ENCODE peak calls at places on chromosomes 13 and 19, in six cellular contexts. One of them, this sample, is unnamed.

GRCh38 chr13:94825507-94825906 is 113.2 kb upstream of the SOX21 start:
- DNase-seq in suprapubic skin: no peak
- DNase-seq in uterus: peak
- DNase-seq in transverse colon: peak
- DNase-seq in heart left ventricle: peak
- DNase-seq in body of pancreas: peak
- DNase-seq in this sample: no peak

GRCh38 chr13:32883501-32883900 is 132.7 kb upstream of the KL start:
- DNase-seq in suprapubic skin: no peak
- DNase-seq in uterus: peak
- DNase-seq in transverse colon: no peak
- DNase-seq in heart left ventricle: no peak
- DNase-seq in body of pancreas: peak
- DNase-seq in this sample: no peak

GRCh38 chr13:80050252-80050651 is 290.7 kb downstream of the SPRY2 start:
- DNase-seq in suprapubic skin: no peak
- DNase-seq in uterus: no peak
- DNase-seq in transverse colon: no peak
- DNase-seq in heart left ventricle: no peak
- DNase-seq in body of pancreas: no peak
- DNase-seq in this sample: no peak

GRCh38 chr19:28242317-28242927 is 970.5 kb downstream of the UQCRFS1 start:
- DNase-seq in suprapubic skin: no peak
- DNase-seq in uterus: no peak
- DNase-seq in transverse colon: peak
- DNase-seq in heart left ventricle: no peak
- DNase-seq in body of pancreas: peak
- DNase-seq in this sample: peak

GRCh38 chr13:70107498-70108271 is at the start of gene ATXN8OS:
- DNase-seq in suprapubic skin: no peak
- DNase-seq in uterus: no peak
- DNase-seq in transverse colon: no peak
- DNase-seq in heart left ventricle: peak
- DNase-seq in body of pancreas: no peak
- DNase-seq in this sample: no peak

GRCh38 chr19:27744926-27745844 is 1467.8 kb downstream of the UQCRFS1 start:
- DNase-seq in suprapubic skin: peak
- DNase-seq in uterus: no peak
- DNase-seq in transverse colon: no peak
- DNase-seq in heart left ventricle: peak
- DNase-seq in body of pancreas: no peak
- DNase-seq in this sample: no peak

GRCh38 chr13:110499621-110500281 is 61.8 kb downstream of the RAB20 start:
- DNase-seq in suprapubic skin: no peak
- DNase-seq in uterus: no peak
- DNase-seq in transverse colon: no peak
- DNase-seq in heart left ventricle: no peak
- DNase-seq in body of pancreas: no peak
- DNase-seq in this sample: no peak

GRCh38 chr13:75864718-75865117 is 228.6 kb downstream of the LMO7 start:
- DNase-seq in suprapubic skin: no peak
- DNase-seq in uterus: no peak
- DNase-seq in transverse colon: no peak
- DNase-seq in heart left ventricle: no peak
- DNase-seq in body of pancreas: no peak
- DNase-seq in this sample: no peak

GRCh38 chr13:27137759-27138158 is 33.9 kb downstream of the USP12 start:
- DNase-seq in suprapubic skin: no peak
- DNase-seq in uterus: no peak
- DNase-seq in transverse colon: no peak
- DNase-seq in heart left ventricle: peak
- DNase-seq in body of pancreas: no peak
- DNase-seq in this sample: no peak

GRCh38 chr19:35126624-35126959 is 8.3 kb downstream of the LGI4 start:
- DNase-seq in suprapubic skin: no peak
- DNase-seq in uterus: no peak
- DNase-seq in transverse colon: no peak
- DNase-seq in heart left ventricle: peak
- DNase-seq in body of pancreas: no peak
- DNase-seq in this sample: no peak

GRCh38 chr13:104098421-104098820 is 1032.2 kb upstream of the SLC10A2 start:
- DNase-seq in suprapubic skin: no peak
- DNase-seq in uterus: no peak
- DNase-seq in transverse colon: no peak
- DNase-seq in heart left ventricle: no peak
- DNase-seq in body of pancreas: no peak
- DNase-seq in this sample: no peak

GRCh38 chr13:95140502-95140901 is 160.7 kb downstream of the ABCC4 start:
- DNase-seq in suprapubic skin: no peak
- DNase-seq in uterus: no peak
- DNase-seq in transverse colon: no peak
- DNase-seq in heart left ventricle: no peak
- DNase-seq in body of pancreas: no peak
- DNase-seq in this sample: no peak

GRCh38 chr19:15015946-15016542 is 33.2 kb upstream of the CASP14 start:
- DNase-seq in suprapubic skin: no peak
- DNase-seq in uterus: no peak
- DNase-seq in transverse colon: no peak
- DNase-seq in heart left ventricle: no peak
- DNase-seq in body of pancreas: peak
- DNase-seq in this sample: peak

GRCh38 chr13:98878421-98879126 is 99.3 kb downstream of the DOCK9 start:
- DNase-seq in suprapubic skin: no peak
- DNase-seq in uterus: no peak
- DNase-seq in transverse colon: no peak
- DNase-seq in heart left ventricle: no peak
- DNase-seq in body of pancreas: no peak
- DNase-seq in this sample: no peak

GRCh38 chr13:53200498-53201453 is 172.2 kb downstream of the OLFM4 start:
- DNase-seq in suprapubic skin: no peak
- DNase-seq in uterus: no peak
- DNase-seq in transverse colon: peak
- DNase-seq in heart left ventricle: peak
- DNase-seq in body of pancreas: peak
- DNase-seq in this sample: no peak

GRCh38 chr19:45553464-45553863 is 31.1 kb downstream of the OPA3 start:
- DNase-seq in suprapubic skin: no peak
- DNase-seq in uterus: no peak
- DNase-seq in transverse colon: peak
- DNase-seq in heart left ventricle: no peak
- DNase-seq in body of pancreas: peak
- DNase-seq in this sample: no peak

GRCh38 chr19:17794731-17795494 is at the start of gene B3GNT3:
- DNase-seq in suprapubic skin: no peak
- DNase-seq in uterus: no peak
- DNase-seq in transverse colon: peak
- DNase-seq in heart left ventricle: no peak
- DNase-seq in body of pancreas: peak
- DNase-seq in this sample: no peak

GRCh38 chr19:13373599-13373998 is 132.7 kb downstream of the CACNA1A start:
- DNase-seq in suprapubic skin: no peak
- DNase-seq in uterus: no peak
- DNase-seq in transverse colon: no peak
- DNase-seq in heart left ventricle: no peak
- DNase-seq in body of pancreas: no peak
- DNase-seq in this sample: no peak

DNA sequence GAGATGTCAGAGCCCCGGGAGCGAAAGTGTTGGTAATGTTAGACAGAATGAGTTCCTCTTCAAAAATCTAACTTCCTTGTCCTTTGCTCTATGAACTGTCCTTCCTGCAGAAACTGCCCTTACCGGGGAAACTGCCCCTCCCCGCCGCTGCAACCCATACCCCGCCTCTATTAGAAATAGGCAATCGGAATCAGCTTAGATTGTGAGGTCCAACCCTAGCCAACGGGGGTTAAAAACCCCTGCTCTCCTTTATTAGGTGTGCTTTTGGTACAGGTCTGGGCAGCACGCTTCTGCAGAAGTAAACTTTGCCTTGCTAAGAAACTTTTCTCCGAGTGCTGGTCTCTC is 11.5 kb upstream of the CAPNS1 start:
- DNase-seq in suprapubic skin: no peak
- DNase-seq in uterus: no peak
- DNase-seq in transverse colon: peak
- DNase-seq in heart left ventricle: no peak
- DNase-seq in body of pancreas: no peak
- DNase-seq in this sample: no peak
- TF ChIP-seq POLR2A in suprapubic skin: no peak
- TF ChIP-seq POLR2A in uterus: no peak
- TF ChIP-seq POLR2A in transverse colon: no peak
- TF ChIP-seq POLR2A in heart left ventricle: no peak
- TF ChIP-seq POLR2A in body of pancreas: no peak
- TF ChIP-seq POLR2A in this sample: no peak

DNA sequence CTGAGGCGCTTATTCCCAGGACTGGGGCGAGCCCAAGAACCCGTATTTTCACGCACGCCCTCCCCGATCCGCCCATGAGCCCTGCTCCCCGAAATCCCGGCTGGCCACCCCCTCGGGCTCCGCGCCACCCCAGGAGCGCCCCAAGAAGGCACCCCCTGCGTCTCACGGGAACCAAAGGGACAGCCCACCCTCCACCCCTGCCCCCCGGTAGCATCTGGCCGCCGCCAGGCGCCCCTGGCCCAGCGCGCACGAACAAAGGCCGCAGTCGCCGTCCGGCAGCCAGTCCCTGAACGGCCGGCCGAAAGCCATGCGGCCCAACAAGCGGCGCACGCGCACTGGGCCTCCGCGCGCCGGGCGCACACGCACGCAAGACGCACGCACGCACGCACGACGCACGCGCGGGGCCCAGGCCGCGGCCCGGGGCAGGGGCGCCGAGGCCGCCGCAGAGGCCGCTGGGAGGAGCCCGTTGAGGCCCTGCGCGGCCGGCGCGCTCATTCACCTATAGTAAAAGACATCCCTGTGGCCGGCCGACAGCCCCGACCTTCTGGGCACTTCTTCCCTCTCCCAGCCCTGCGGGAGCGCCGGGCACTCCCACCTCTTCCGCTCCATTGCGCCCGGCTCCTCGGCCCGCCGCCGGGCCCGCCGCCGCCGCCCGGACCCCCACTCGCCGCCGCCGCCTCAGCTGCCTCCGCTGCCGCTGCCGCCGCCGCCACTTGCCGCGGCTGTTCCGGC is 476 bp downstream of the MBD3 start:
- DNase-seq in suprapubic skin: peak
- DNase-seq in uterus: peak
- DNase-seq in transverse colon: peak
- DNase-seq in heart left ventricle: peak
- DNase-seq in body of pancreas: peak
- DNase-seq in this sample: peak
- TF ChIP-seq POLR2A in suprapubic skin: peak
- TF ChIP-seq POLR2A in uterus: peak
- TF ChIP-seq POLR2A in transverse colon: peak
- TF ChIP-seq POLR2A in heart left ventricle: peak
- TF ChIP-seq POLR2A in body of pancreas: peak
- TF ChIP-seq POLR2A in this sample: peak

GRCh38 chr19:11984986-11985385 is 20.1 kb downstream of the ZNF763 start:
- DNase-seq in suprapubic skin: no peak
- DNase-seq in uterus: no peak
- DNase-seq in transverse colon: no peak
- DNase-seq in heart left ventricle: no peak
- DNase-seq in body of pancreas: no peak
- DNase-seq in this sample: no peak

GRCh38 chr19:11989112-11989456 is 24.2 kb downstream of the ZNF763 start:
- DNase-seq in suprapubic skin: no peak
- DNase-seq in uterus: no peak
- DNase-seq in transverse colon: no peak
- DNase-seq in heart left ventricle: no peak
- DNase-seq in body of pancreas: no peak
- DNase-seq in this sample: no peak

GRCh38 chr19:11986754-11987153 is 21.9 kb downstream of the ZNF763 start:
- DNase-seq in suprapubic skin: no peak
- DNase-seq in uterus: no peak
- DNase-seq in transverse colon: no peak
- DNase-seq in heart left ventricle: no peak
- DNase-seq in body of pancreas: no peak
- DNase-seq in this sample: no peak

GRCh38 chr19:11982526-11982925 is 17.7 kb downstream of the ZNF763 start:
- DNase-seq in suprapubic skin: no peak
- DNase-seq in uterus: no peak
- DNase-seq in transverse colon: no peak
- DNase-seq in heart left ventricle: no peak
- DNase-seq in body of pancreas: no peak
- DNase-seq in this sample: no peak

DNA sequence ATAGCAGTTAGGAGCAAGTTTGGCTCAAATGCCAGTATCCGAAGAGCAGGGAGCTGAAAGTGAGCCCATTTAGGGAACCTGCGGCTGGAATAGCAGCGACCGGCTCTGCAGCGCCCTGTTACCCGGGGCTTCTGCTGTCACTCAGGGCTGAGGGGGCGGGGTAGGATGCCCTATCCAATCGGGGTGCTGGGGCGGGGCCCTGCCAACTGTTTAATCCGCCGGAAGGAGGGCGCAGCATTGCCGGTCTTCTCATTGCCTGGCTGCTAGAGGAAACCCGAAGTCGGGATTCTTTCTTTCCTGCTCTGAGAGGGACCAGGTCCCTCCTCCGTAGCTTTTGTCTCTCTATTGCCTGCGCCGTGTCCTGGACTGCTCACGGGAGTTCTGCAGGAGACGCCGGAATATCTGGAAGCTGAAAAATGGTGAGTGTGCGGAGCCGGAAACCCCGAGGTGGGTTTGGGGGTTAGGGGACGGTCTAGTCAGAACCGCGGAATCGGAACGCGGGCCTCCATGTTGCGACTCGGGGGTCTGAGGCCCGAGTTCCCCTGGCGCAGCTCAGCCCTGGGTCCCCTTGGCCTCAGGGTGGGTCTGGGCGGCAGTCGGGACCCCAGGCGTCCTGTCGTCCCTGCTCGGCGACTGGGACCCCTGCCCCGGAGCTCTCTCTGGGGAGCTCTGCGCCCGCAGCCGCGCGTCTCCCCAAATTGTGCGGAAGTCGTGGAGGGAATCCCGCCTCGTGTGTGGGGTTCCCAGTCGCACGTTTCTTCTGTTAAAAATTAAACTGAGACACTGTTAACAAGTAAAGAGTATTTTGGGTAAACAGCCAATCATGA is 22.8 kb downstream of the ZNF763 start:
- DNase-seq in suprapubic skin: peak
- DNase-seq in uterus: peak
- DNase-seq in transverse colon: peak
- DNase-seq in heart left ventricle: peak
- DNase-seq in body of pancreas: peak
- DNase-seq in this sample: peak
- TF ChIP-seq POLR2A in suprapubic skin: peak
- TF ChIP-seq POLR2A in uterus: peak
- TF ChIP-seq POLR2A in transverse colon: peak
- TF ChIP-seq POLR2A in heart left ventricle: peak
- TF ChIP-seq POLR2A in body of pancreas: peak
- TF ChIP-seq POLR2A in this sample: peak

DNA sequence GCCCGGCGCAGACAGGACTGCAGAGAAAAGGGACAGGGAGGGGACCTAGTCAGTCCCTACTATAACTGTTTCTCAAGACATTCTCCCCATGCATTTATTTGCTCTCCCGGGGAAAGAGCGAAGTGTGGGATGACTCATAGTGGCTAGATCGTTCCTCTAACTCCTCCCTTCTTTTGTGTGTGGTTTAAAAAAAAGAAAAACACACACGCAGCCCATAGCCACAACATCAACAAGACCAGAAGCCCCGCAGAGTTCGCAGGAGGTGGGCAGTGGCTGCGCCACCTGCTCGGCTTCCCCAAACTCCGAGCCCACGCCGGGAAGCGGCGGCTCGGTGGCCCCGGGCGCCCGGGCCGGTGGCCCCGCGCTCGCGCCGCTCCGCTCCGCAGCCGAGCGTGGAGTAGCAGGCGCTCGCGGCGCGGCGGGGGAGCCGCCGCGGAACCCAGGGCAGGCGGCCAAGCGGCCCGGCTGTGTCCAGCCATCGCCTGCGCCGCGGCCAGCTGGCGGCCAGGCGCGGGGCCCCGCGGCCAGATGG is 698 bp downstream of the TMTC4 start:
- DNase-seq in suprapubic skin: no peak
- DNase-seq in uterus: peak
- DNase-seq in transverse colon: peak
- DNase-seq in heart left ventricle: peak
- DNase-seq in body of pancreas: peak
- DNase-seq in this sample: peak
- TF ChIP-seq POLR2A in suprapubic skin: no peak
- TF ChIP-seq POLR2A in uterus: peak
- TF ChIP-seq POLR2A in transverse colon: no peak
- TF ChIP-seq POLR2A in heart left ventricle: peak
- TF ChIP-seq POLR2A in body of pancreas: peak
- TF ChIP-seq POLR2A in this sample: no peak

This sample was measured in H54.